ENCODE peak calls at places on chromosomes 11 and 22, in six cellular contexts. One of them, this sample, is unnamed.

GRCh38 chr22:43227231-43227630 is 40.3 kb upstream of the TTLL12 start:
- DNase-seq in K562: peak
- DNase-seq in HepG2: no peak
- DNase-seq in GM12878: no peak
- DNase-seq in HCT116: no peak
- DNase-seq in SK-N-SH: peak
- DNase-seq in this sample: no peak

GRCh38 chr22:44129614-44129976 is 51.1 kb upstream of the PARVG start:
- DNase-seq in K562: peak
- DNase-seq in HepG2: no peak
- DNase-seq in GM12878: no peak
- DNase-seq in HCT116: no peak
- DNase-seq in SK-N-SH: peak
- DNase-seq in this sample: no peak

GRCh38 chr22:48603621-48604320 is 1223.9 kb downstream of the BRD1 start:
- DNase-seq in K562: no peak
- DNase-seq in HepG2: no peak
- DNase-seq in GM12878: no peak
- DNase-seq in HCT116: no peak
- DNase-seq in SK-N-SH: no peak
- DNase-seq in this sample: no peak

GRCh38 chr11:118530180-118530682 is 761 bp upstream of the TMEM25 start:
- DNase-seq in K562: peak
- DNase-seq in HepG2: no peak
- DNase-seq in GM12878: no peak
- DNase-seq in HCT116: no peak
- DNase-seq in SK-N-SH: no peak
- DNase-seq in this sample: peak

GRCh38 chr11:117443269-117444186 is 115.9 kb downstream of the CEP164 start:
- DNase-seq in K562: peak
- DNase-seq in HepG2: peak
- DNase-seq in GM12878: no peak
- DNase-seq in HCT116: no peak
- DNase-seq in SK-N-SH: peak
- DNase-seq in this sample: peak

GRCh38 chr22:23562186-23562585 is 17.9 kb downstream of the IGLL1 start:
- DNase-seq in K562: no peak
- DNase-seq in HepG2: no peak
- DNase-seq in GM12878: no peak
- DNase-seq in HCT116: no peak
- DNase-seq in SK-N-SH: no peak
- DNase-seq in this sample: no peak

GRCh38 chr11:129247129-129247528 is 55.0 kb upstream of the ARHGAP32 start:
- DNase-seq in K562: no peak
- DNase-seq in HepG2: no peak
- DNase-seq in GM12878: no peak
- DNase-seq in HCT116: no peak
- DNase-seq in SK-N-SH: peak
- DNase-seq in this sample: no peak

GRCh38 chr11:9210224-9210921 is 54.8 kb downstream of the DENND5A start:
- DNase-seq in K562: no peak
- DNase-seq in HepG2: no peak
- DNase-seq in GM12878: no peak
- DNase-seq in HCT116: peak
- DNase-seq in SK-N-SH: no peak
- DNase-seq in this sample: no peak

GRCh38 chr11:36361472-36361871 is 65.4 kb downstream of the PRR5L start:
- DNase-seq in K562: no peak
- DNase-seq in HepG2: no peak
- DNase-seq in GM12878: no peak
- DNase-seq in HCT116: no peak
- DNase-seq in SK-N-SH: no peak
- DNase-seq in this sample: no peak

GRCh38 chr11:43579171-43579918 is 101.2 kb upstream of the HSD17B12 start:
- DNase-seq in K562: peak
- DNase-seq in HepG2: no peak
- DNase-seq in GM12878: no peak
- DNase-seq in HCT116: no peak
- DNase-seq in SK-N-SH: peak
- DNase-seq in this sample: peak

GRCh38 chr11:26121466-26121865 is 210.5 kb upstream of the ANO3 start:
- DNase-seq in K562: no peak
- DNase-seq in HepG2: no peak
- DNase-seq in GM12878: no peak
- DNase-seq in HCT116: no peak
- DNase-seq in SK-N-SH: no peak
- DNase-seq in this sample: no peak

GRCh38 chr22:46078241-46079092 is 71.9 kb upstream of the PPARA start:
- DNase-seq in K562: no peak
- DNase-seq in HepG2: no peak
- DNase-seq in GM12878: no peak
- DNase-seq in HCT116: no peak
- DNase-seq in SK-N-SH: peak
- DNase-seq in this sample: no peak

GRCh38 chr11:70574725-70575347 is 176.5 kb downstream of the CTTN start:
- DNase-seq in K562: no peak
- DNase-seq in HepG2: peak
- DNase-seq in GM12878: no peak
- DNase-seq in HCT116: no peak
- DNase-seq in SK-N-SH: no peak
- DNase-seq in this sample: no peak

GRCh38 chr11:56885854-56886253 is 102.9 kb upstream of the OR5AK2 start:
- DNase-seq in K562: no peak
- DNase-seq in HepG2: no peak
- DNase-seq in GM12878: no peak
- DNase-seq in HCT116: no peak
- DNase-seq in SK-N-SH: no peak
- DNase-seq in this sample: no peak

GRCh38 chr22:36220457-36220921 is 18.8 kb downstream of the APOL2 start:
- DNase-seq in K562: no peak
- DNase-seq in HepG2: no peak
- DNase-seq in GM12878: no peak
- DNase-seq in HCT116: no peak
- DNase-seq in SK-N-SH: no peak
- DNase-seq in this sample: no peak

GRCh38 chr11:28838741-28839140 is 730.6 kb downstream of the METTL15 start:
- DNase-seq in K562: no peak
- DNase-seq in HepG2: no peak
- DNase-seq in GM12878: no peak
- DNase-seq in HCT116: no peak
- DNase-seq in SK-N-SH: no peak
- DNase-seq in this sample: no peak

GRCh38 chr22:41636467-41636866 is 15.4 kb downstream of the XRCC6 start:
- DNase-seq in K562: no peak
- DNase-seq in HepG2: no peak
- DNase-seq in GM12878: no peak
- DNase-seq in HCT116: no peak
- DNase-seq in SK-N-SH: no peak
- DNase-seq in this sample: no peak

GRCh38 chr11:69939551-69940245 is 120.5 kb upstream of the FGF3 start:
- DNase-seq in K562: no peak
- DNase-seq in HepG2: no peak
- DNase-seq in GM12878: no peak
- DNase-seq in HCT116: no peak
- DNase-seq in SK-N-SH: peak
- DNase-seq in this sample: peak

GRCh38 chr11:35615911-35616900 is 2.1 kb upstream of the FJX1 start:
- DNase-seq in K562: peak
- DNase-seq in HepG2: peak
- DNase-seq in GM12878: no peak
- DNase-seq in HCT116: no peak
- DNase-seq in SK-N-SH: peak
- DNase-seq in this sample: peak

GRCh38 chr11:123454060-123454651 is 24.1 kb downstream of the GRAMD1B start:
- DNase-seq in K562: no peak
- DNase-seq in HepG2: no peak
- DNase-seq in GM12878: no peak
- DNase-seq in HCT116: peak
- DNase-seq in SK-N-SH: no peak
- DNase-seq in this sample: peak

GRCh38 chr11:94845622-94846021 is 77.5 kb downstream of the AMOTL1 start:
- DNase-seq in K562: no peak
- DNase-seq in HepG2: peak
- DNase-seq in GM12878: no peak
- DNase-seq in HCT116: no peak
- DNase-seq in SK-N-SH: no peak
- DNase-seq in this sample: peak

GRCh38 chr11:80899381-80899780 is 1458.6 kb upstream of the TENM4 start:
- DNase-seq in K562: no peak
- DNase-seq in HepG2: no peak
- DNase-seq in GM12878: no peak
- DNase-seq in HCT116: no peak
- DNase-seq in SK-N-SH: no peak
- DNase-seq in this sample: no peak

GRCh38 chr11:46315033-46315738 is 32.1 kb upstream of the DGKZ start:
- DNase-seq in K562: peak
- DNase-seq in HepG2: peak
- DNase-seq in GM12878: no peak
- DNase-seq in HCT116: peak
- DNase-seq in SK-N-SH: peak
- DNase-seq in this sample: peak

GRCh38 chr11:89293966-89294679 is 116.4 kb downstream of the TYR start:
- DNase-seq in K562: no peak
- DNase-seq in HepG2: no peak
- DNase-seq in GM12878: no peak
- DNase-seq in HCT116: no peak
- DNase-seq in SK-N-SH: no peak
- DNase-seq in this sample: peak

GRCh38 chr22:20457506-20458240 is 20.0 kb upstream of the SCARF2 start:
- DNase-seq in K562: no peak
- DNase-seq in HepG2: no peak
- DNase-seq in GM12878: no peak
- DNase-seq in HCT116: no peak
- DNase-seq in SK-N-SH: no peak
- DNase-seq in this sample: no peak

DNA sequence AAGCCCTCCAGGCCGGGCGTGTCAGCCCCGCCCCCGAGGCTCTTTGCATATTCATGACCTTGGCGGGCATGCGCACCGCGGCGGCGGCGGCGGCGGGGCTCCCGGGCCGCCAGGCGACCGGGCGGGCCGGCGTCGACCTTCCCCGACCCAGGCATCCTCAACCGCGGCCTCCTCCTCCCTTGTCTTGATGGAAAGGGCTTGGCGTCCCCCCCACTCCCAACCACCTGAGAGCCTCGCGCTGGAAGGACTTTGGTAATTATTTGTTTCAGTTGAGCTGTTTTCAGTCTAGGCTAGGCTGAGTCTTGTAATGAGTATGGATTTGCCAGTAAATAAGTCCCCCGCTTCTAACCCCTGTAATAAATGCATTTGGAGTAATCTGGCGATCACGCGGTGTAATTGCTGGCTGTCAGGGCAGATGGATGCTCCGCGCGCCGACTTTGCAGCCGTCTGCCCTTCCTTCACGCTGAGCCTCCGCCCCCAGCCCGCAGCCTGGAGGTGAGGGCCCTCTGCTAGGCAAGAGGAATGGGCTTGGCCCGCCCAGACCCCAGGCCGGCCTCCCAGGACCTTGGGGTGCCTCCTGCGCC is 25.2 kb downstream of the FLRT1 start:
- DNase-seq in K562: peak
- DNase-seq in HepG2: no peak
- DNase-seq in GM12878: no peak
- DNase-seq in HCT116: no peak
- DNase-seq in SK-N-SH: peak
- DNase-seq in this sample: no peak
- TF ChIP-seq JUND in K562: no peak
- TF ChIP-seq JUND in HepG2: no peak
- TF ChIP-seq JUND in GM12878: no peak
- TF ChIP-seq JUND in HCT116: no peak
- TF ChIP-seq JUND in SK-N-SH: no peak
- TF ChIP-seq JUND in this sample: no peak

GRCh38 chr22:39820266-39820665 is 73.3 kb downstream of the ENTHD1 start:
- DNase-seq in K562: no peak
- DNase-seq in HepG2: no peak
- DNase-seq in GM12878: no peak
- DNase-seq in HCT116: peak
- DNase-seq in SK-N-SH: no peak
- DNase-seq in this sample: no peak
- TF ChIP-seq JUND in K562: peak
- TF ChIP-seq JUND in HepG2: no peak
- TF ChIP-seq JUND in GM12878: no peak
- TF ChIP-seq JUND in HCT116: peak
- TF ChIP-seq JUND in SK-N-SH: peak
- TF ChIP-seq JUND in this sample: no peak

DNA sequence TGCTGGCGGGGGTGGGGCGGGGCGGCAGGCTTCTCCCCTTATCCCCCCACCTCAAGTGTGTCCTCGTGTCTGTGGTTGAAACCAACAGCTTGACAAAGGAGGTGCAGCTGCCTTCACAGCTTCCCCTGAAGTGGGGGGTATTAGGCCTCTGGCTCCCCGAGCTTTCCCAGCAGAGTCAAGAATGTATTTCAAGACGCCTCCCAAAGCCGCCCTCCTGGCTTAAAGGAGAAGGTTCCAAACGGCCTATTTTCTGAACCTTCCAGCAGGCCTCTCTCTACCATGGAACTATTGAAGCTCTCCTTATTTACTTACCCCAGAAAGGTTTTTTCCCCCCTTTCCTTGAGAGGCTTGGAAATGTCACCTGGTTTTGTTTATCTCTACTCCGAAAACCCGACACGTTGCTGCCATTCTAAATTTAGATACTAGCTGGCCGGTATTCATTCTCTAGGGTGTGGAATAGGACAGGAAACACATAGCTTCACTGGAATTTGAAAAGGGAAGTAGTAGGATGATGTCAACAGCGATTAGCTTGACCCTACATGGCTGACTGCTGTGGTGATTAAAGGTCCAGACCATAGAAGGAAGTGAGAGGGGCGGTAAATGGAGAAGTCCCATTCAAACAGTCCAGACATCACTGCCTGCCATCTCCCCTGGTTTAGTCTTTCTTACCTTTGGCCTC is 663 bp upstream of the PICALM start:
- DNase-seq in K562: peak
- DNase-seq in HepG2: peak
- DNase-seq in GM12878: peak
- DNase-seq in HCT116: peak
- DNase-seq in SK-N-SH: peak
- DNase-seq in this sample: peak
- TF ChIP-seq JUND in K562: peak
- TF ChIP-seq JUND in HepG2: no peak
- TF ChIP-seq JUND in GM12878: no peak
- TF ChIP-seq JUND in HCT116: no peak
- TF ChIP-seq JUND in SK-N-SH: peak
- TF ChIP-seq JUND in this sample: no peak

GRCh38 chr11:58782066-58782465 is 50.3 kb upstream of the GLYAT start:
- DNase-seq in K562: no peak
- DNase-seq in HepG2: no peak
- DNase-seq in GM12878: no peak
- DNase-seq in HCT116: no peak
- DNase-seq in SK-N-SH: no peak
- DNase-seq in this sample: no peak
- TF ChIP-seq JUND in K562: no peak
- TF ChIP-seq JUND in HepG2: no peak
- TF ChIP-seq JUND in GM12878: no peak
- TF ChIP-seq JUND in HCT116: no peak
- TF ChIP-seq JUND in SK-N-SH: no peak
- TF ChIP-seq JUND in this sample: no peak

GRCh38 chr11:12289667-12290476 is 87.5 kb upstream of the PARVA start:
- DNase-seq in K562: peak
- DNase-seq in HepG2: no peak
- DNase-seq in GM12878: no peak
- DNase-seq in HCT116: no peak
- DNase-seq in SK-N-SH: peak
- DNase-seq in this sample: no peak
- TF ChIP-seq JUND in K562: no peak
- TF ChIP-seq JUND in HepG2: no peak
- TF ChIP-seq JUND in GM12878: no peak
- TF ChIP-seq JUND in HCT116: no peak
- TF ChIP-seq JUND in SK-N-SH: no peak
- TF ChIP-seq JUND in this sample: no peak

This sample was measured in T47D.